ENCODE peak calls at places on chromosomes 3 and 15, in nine cellular contexts. One of them, this sample, is unnamed.

GRCh38 chr15:98807262-98807661 is 158.9 kb downstream of the IGF1R start:
- DNase-seq in BJ: peak; percentile 66
- DNase-seq in cardiac fibroblast: peak; percentile 80
- DNase-seq in HepG2: no peak
- DNase-seq in bronchial epithelial cell: no peak
- DNase-seq in heart left ventricle: no peak
- DNase-seq in Peyer's patch: no peak
- DNase-seq in thoracic aorta: no peak
- DNase-seq in fibroblast of pulmonary artery: peak; percentile 92
- DNase-seq in this sample: peak; percentile 67

GRCh38 chr3:33877187-33877586 is 78.8 kb downstream of the PDCD6IP start:
- DNase-seq in BJ: no peak
- DNase-seq in cardiac fibroblast: no peak
- DNase-seq in HepG2: no peak
- DNase-seq in bronchial epithelial cell: no peak
- DNase-seq in heart left ventricle: no peak
- DNase-seq in Peyer's patch: no peak
- DNase-seq in thoracic aorta: no peak
- DNase-seq in fibroblast of pulmonary artery: no peak
- DNase-seq in this sample: no peak

GRCh38 chr3:197446713-197447455 is 108.9 kb downstream of the BDH1 start:
- DNase-seq in BJ: no peak
- DNase-seq in cardiac fibroblast: no peak
- DNase-seq in HepG2: no peak
- DNase-seq in bronchial epithelial cell: no peak
- DNase-seq in heart left ventricle: no peak
- DNase-seq in Peyer's patch: no peak
- DNase-seq in thoracic aorta: no peak
- DNase-seq in fibroblast of pulmonary artery: no peak
- DNase-seq in this sample: no peak

GRCh38 chr3:15291589-15292541 is 40.5 kb downstream of the SH3BP5 start:
- DNase-seq in BJ: no peak
- DNase-seq in cardiac fibroblast: no peak
- DNase-seq in HepG2: no peak
- DNase-seq in bronchial epithelial cell: no peak
- DNase-seq in heart left ventricle: no peak
- DNase-seq in Peyer's patch: peak; percentile 82
- DNase-seq in thoracic aorta: no peak
- DNase-seq in fibroblast of pulmonary artery: peak; percentile 55
- DNase-seq in this sample: no peak

GRCh38 chr3:181699171-181699903 is 12.4 kb upstream of the SOX2 start:
- DNase-seq in BJ: no peak
- DNase-seq in cardiac fibroblast: no peak
- DNase-seq in HepG2: no peak
- DNase-seq in bronchial epithelial cell: no peak
- DNase-seq in heart left ventricle: no peak
- DNase-seq in Peyer's patch: no peak
- DNase-seq in thoracic aorta: no peak
- DNase-seq in fibroblast of pulmonary artery: no peak
- DNase-seq in this sample: no peak

GRCh38 chr15:81126887-81127286 is 7.2 kb upstream of the CFAP161 start:
- DNase-seq in BJ: no peak
- DNase-seq in cardiac fibroblast: no peak
- DNase-seq in HepG2: no peak
- DNase-seq in bronchial epithelial cell: no peak
- DNase-seq in heart left ventricle: no peak
- DNase-seq in Peyer's patch: no peak
- DNase-seq in thoracic aorta: no peak
- DNase-seq in fibroblast of pulmonary artery: peak; percentile 7
- DNase-seq in this sample: no peak

GRCh38 chr15:35329993-35330695 is 215.8 kb downstream of the DPH6 start:
- DNase-seq in BJ: no peak
- DNase-seq in cardiac fibroblast: no peak
- DNase-seq in HepG2: no peak
- DNase-seq in bronchial epithelial cell: no peak
- DNase-seq in heart left ventricle: no peak
- DNase-seq in Peyer's patch: no peak
- DNase-seq in thoracic aorta: no peak
- DNase-seq in fibroblast of pulmonary artery: no peak
- DNase-seq in this sample: no peak

GRCh38 chr3:196666001-196666867 is 26.7 kb downstream of the NRROS start:
- DNase-seq in BJ: peak; percentile 40
- DNase-seq in cardiac fibroblast: peak; percentile 72
- DNase-seq in HepG2: peak; percentile 91
- DNase-seq in bronchial epithelial cell: peak; percentile 82
- DNase-seq in heart left ventricle: no peak
- DNase-seq in Peyer's patch: no peak
- DNase-seq in thoracic aorta: no peak
- DNase-seq in fibroblast of pulmonary artery: peak; percentile 73
- DNase-seq in this sample: no peak

GRCh38 chr3:4721511-4721911 is 228.4 kb downstream of the ITPR1 start:
- DNase-seq in BJ: peak; percentile 65
- DNase-seq in cardiac fibroblast: peak; percentile 95
- DNase-seq in HepG2: no peak
- DNase-seq in bronchial epithelial cell: peak; percentile 40
- DNase-seq in heart left ventricle: no peak
- DNase-seq in Peyer's patch: no peak
- DNase-seq in thoracic aorta: no peak
- DNase-seq in fibroblast of pulmonary artery: peak; percentile 74
- DNase-seq in this sample: peak; percentile 76

GRCh38 chr3:73255609-73256029 is 194.2 kb downstream of the EBLN2 start:
- DNase-seq in BJ: no peak
- DNase-seq in cardiac fibroblast: peak; percentile 69
- DNase-seq in HepG2: no peak
- DNase-seq in bronchial epithelial cell: peak; percentile 95
- DNase-seq in heart left ventricle: no peak
- DNase-seq in Peyer's patch: no peak
- DNase-seq in thoracic aorta: no peak
- DNase-seq in fibroblast of pulmonary artery: peak; percentile 90
- DNase-seq in this sample: peak; percentile 4

GRCh38 chr3:33624756-33625155 is 93.3 kb downstream of the CLASP2 start:
- DNase-seq in BJ: no peak
- DNase-seq in cardiac fibroblast: peak; percentile 44
- DNase-seq in HepG2: no peak
- DNase-seq in bronchial epithelial cell: no peak
- DNase-seq in heart left ventricle: no peak
- DNase-seq in Peyer's patch: no peak
- DNase-seq in thoracic aorta: no peak
- DNase-seq in fibroblast of pulmonary artery: peak; percentile 54
- DNase-seq in this sample: no peak

GRCh38 chr3:21859124-21859781 is 108.2 kb upstream of the ZNF385D start:
- DNase-seq in BJ: no peak
- DNase-seq in cardiac fibroblast: no peak
- DNase-seq in HepG2: no peak
- DNase-seq in bronchial epithelial cell: no peak
- DNase-seq in heart left ventricle: no peak
- DNase-seq in Peyer's patch: no peak
- DNase-seq in thoracic aorta: no peak
- DNase-seq in fibroblast of pulmonary artery: no peak
- DNase-seq in this sample: no peak
- TF ChIP-seq CTCF in BJ: no peak
- TF ChIP-seq CTCF in cardiac fibroblast: no peak
- TF ChIP-seq CTCF in HepG2: no peak
- TF ChIP-seq CTCF in bronchial epithelial cell: no peak
- TF ChIP-seq CTCF in heart left ventricle: no peak
- TF ChIP-seq CTCF in Peyer's patch: no peak
- TF ChIP-seq CTCF in thoracic aorta: no peak
- TF ChIP-seq CTCF in fibroblast of pulmonary artery: no peak
- TF ChIP-seq CTCF in this sample: no peak

GRCh38 chr3:16913264-16913580 is 28.5 kb downstream of the PLCL2 start:
- DNase-seq in BJ: no peak
- DNase-seq in cardiac fibroblast: no peak
- DNase-seq in HepG2: no peak
- DNase-seq in bronchial epithelial cell: no peak
- DNase-seq in heart left ventricle: no peak
- DNase-seq in Peyer's patch: no peak
- DNase-seq in thoracic aorta: no peak
- DNase-seq in fibroblast of pulmonary artery: no peak
- DNase-seq in this sample: no peak
- H3K4me3 ChIP-seq in BJ: no peak overlapping the region
- H3K4me3 ChIP-seq in cardiac fibroblast: no peak overlapping the region
- H3K4me3 ChIP-seq in HepG2: no peak overlapping the region
- H3K4me3 ChIP-seq in bronchial epithelial cell: no peak overlapping the region
- H3K4me3 ChIP-seq in heart left ventricle: no peak overlapping the region
- H3K4me3 ChIP-seq in Peyer's patch: no peak overlapping the region
- H3K4me3 ChIP-seq in thoracic aorta: no peak overlapping the region
- H3K4me3 ChIP-seq in fibroblast of pulmonary artery: no peak overlapping the region
- H3K4me3 ChIP-seq in this sample: no peak overlapping the region

DNA sequence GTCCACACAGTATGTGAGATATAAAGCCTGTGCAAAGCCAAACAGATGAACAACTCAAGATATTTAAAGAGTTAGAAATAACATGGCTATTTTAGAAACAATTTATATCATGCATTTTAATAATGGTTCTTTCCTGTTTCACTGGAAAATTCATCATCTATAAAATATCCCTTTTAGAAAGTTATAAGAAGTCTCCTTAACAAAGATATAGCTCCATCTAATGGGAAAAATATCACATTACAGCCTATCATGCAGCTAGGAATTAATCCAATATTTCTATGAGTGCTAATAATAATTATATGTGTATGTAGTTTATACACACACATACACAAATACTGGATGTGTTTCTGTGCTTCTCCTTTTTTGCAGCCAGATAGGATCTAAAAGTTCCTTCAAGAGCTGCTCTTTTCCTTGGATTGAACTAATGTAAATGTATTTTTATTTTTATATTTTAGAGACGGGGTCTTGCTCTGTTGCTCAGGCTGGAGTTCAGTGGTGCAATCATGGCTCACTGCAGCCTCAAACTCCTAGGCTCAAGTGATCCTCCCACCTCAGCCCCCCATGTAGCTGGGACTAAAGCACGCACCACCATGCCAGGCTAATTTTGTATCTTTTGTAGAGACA is 21.6 kb downstream of the RPL22L1 start:
- DNase-seq in BJ: no peak
- DNase-seq in cardiac fibroblast: peak; percentile 55
- DNase-seq in HepG2: no peak
- DNase-seq in bronchial epithelial cell: peak; percentile 34
- DNase-seq in heart left ventricle: no peak
- DNase-seq in Peyer's patch: no peak
- DNase-seq in thoracic aorta: no peak
- DNase-seq in fibroblast of pulmonary artery: peak; percentile 55
- DNase-seq in this sample: no peak
- TF ChIP-seq CTCF in BJ: peak; percentile 22
- TF ChIP-seq CTCF in cardiac fibroblast: peak; percentile 36
- TF ChIP-seq CTCF in HepG2: peak; percentile 18
- TF ChIP-seq CTCF in bronchial epithelial cell: no peak
- TF ChIP-seq CTCF in heart left ventricle: peak; percentile 28
- TF ChIP-seq CTCF in Peyer's patch: no peak
- TF ChIP-seq CTCF in thoracic aorta: no peak
- TF ChIP-seq CTCF in fibroblast of pulmonary artery: peak; percentile 47
- TF ChIP-seq CTCF in this sample: peak; percentile 50

DNA sequence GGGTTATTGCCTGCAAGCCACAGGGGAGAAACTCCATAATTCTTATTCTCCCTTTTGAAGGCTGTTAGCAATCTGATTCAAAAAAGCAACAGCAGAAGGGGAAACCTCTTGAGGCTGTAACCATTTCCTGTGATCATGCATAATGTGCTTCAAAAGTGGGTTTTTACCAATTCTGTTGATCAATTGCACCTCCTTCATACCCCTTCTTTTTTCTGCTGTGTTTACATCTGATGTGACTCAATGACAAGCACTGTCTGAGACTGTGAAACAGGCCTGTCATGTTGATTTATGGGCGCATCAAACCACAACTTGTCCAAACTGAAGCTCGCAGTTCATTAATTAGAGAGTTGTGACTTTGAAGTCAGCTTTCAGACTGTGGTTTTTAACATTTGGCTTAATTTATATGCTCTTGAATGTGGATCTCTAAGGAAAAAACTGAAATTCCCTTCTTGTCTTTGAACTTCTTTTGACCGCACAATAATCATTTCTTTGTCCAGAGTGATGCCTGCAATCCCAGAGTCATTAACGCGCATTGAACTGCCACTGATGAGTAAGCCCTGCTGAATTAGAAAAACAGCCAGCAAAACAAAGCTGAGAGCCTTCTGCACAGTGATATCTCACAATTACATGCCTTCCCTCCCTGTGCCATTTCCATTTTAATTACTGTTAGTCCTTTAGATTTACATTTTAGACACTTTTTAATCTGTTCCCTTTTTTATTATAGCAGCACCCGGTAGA is 532.8 kb downstream of the FOXP1 start:
- DNase-seq in BJ: no peak
- DNase-seq in cardiac fibroblast: no peak
- DNase-seq in HepG2: peak; percentile 61
- DNase-seq in bronchial epithelial cell: no peak
- DNase-seq in heart left ventricle: no peak
- DNase-seq in Peyer's patch: no peak
- DNase-seq in thoracic aorta: no peak
- DNase-seq in fibroblast of pulmonary artery: peak; percentile 50
- DNase-seq in this sample: no peak
- H3K4me3 ChIP-seq in BJ: no peak overlapping the region
- H3K4me3 ChIP-seq in cardiac fibroblast: no peak overlapping the region
- H3K4me3 ChIP-seq in HepG2: no peak overlapping the region
- H3K4me3 ChIP-seq in bronchial epithelial cell: no peak overlapping the region
- H3K4me3 ChIP-seq in heart left ventricle: no peak overlapping the region
- H3K4me3 ChIP-seq in Peyer's patch: no peak overlapping the region
- H3K4me3 ChIP-seq in thoracic aorta: no peak overlapping the region
- H3K4me3 ChIP-seq in fibroblast of pulmonary artery: no peak overlapping the region
- H3K4me3 ChIP-seq in this sample: no peak overlapping the region

DNA sequence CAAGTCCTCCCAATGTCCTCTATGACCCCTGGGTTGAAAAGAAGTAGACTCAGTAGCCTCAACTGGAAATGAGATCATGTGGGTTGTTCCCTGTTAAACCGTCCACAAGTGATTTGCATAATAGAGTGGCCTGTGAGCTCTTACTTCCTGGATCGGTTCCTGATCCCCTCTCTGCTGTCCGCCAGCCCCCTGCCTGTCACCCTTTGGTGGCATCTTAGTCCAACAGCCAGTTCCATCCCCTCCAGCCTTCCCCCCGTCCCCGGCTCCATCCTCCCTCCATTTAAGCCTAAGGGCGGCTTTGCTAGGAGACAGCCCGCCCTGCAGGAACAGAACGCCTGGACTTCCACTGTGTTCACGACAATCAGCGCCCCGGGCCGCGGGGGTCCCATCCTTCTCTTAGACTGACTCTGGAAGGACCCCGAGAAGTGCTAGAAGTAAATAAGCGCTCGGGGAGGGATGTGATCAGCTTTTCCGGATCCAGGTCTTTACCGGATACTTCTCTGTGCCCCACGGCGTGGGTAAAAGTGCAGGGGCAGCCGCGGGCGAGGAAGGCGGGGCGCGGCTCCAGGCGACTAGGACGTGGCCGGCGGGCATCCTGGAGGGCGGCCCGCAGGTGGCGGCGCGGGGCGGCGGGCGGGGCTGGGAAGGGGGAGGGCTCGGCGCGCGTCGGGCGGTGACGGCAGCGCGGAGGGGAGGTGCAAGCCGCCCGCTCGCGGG is 51.2 kb upstream of the ULK4 start:
- DNase-seq in BJ: no peak
- DNase-seq in cardiac fibroblast: peak; percentile 57
- DNase-seq in HepG2: peak; percentile 37
- DNase-seq in bronchial epithelial cell: peak; percentile 29
- DNase-seq in heart left ventricle: peak; percentile 83
- DNase-seq in Peyer's patch: peak; percentile 81
- DNase-seq in thoracic aorta: no peak
- DNase-seq in fibroblast of pulmonary artery: peak; percentile 65
- DNase-seq in this sample: no peak
- TF ChIP-seq CTCF in BJ: no peak
- TF ChIP-seq CTCF in cardiac fibroblast: no peak
- TF ChIP-seq CTCF in HepG2: no peak
- TF ChIP-seq CTCF in bronchial epithelial cell: no peak
- TF ChIP-seq CTCF in heart left ventricle: no peak
- TF ChIP-seq CTCF in Peyer's patch: no peak
- TF ChIP-seq CTCF in thoracic aorta: no peak
- TF ChIP-seq CTCF in fibroblast of pulmonary artery: no peak
- TF ChIP-seq CTCF in this sample: no peak

This sample was measured in AG04450.